ENCODE peak calls at places on chromosome 22, in six cellular contexts. Y, K, R, A, L and F are unnamed samples.

GRCh38 chr22:24179478-24180210 is 1.6 kb upstream of the SUSD2 start:
- DNase-seq in R (no peak), Y (no peak), A (no peak), K (no peak), L (no peak), F (no peak)

GRCh38 chr22:28027453-28028448 is 108.7 kb upstream of the PITPNB start:
- DNase-seq in R (no peak), Y (no peak), L (no peak), A (peak; percentile 86), K (no peak), F (no peak)

GRCh38 chr22:38315801-38316339 is 1.4 kb downstream of the CSNK1E start:
- DNase-seq in R (no peak), A (no peak), Y (no peak), L (no peak), K (no peak), F (no peak)

GRCh38 chr22:32100711-32101110 is 57.6 kb downstream of the SLC5A1 start:
- DNase-seq in K (no peak), Y (no peak), R (no peak), A (no peak), L (no peak), F (no peak)

GRCh38 chr22:18104566-18104965 is 6.0 kb upstream of the TUBA8 start:
- DNase-seq in A (no peak), K (no peak), L (no peak), Y (no peak), R (peak; percentile 45), F (no peak)

GRCh38 chr22:31344369-31345330 is 1.5 kb downstream of the PATZ1 start:
- DNase-seq in A (peak; percentile 82), R (peak; percentile 52), Y (peak; percentile 35), K (peak; percentile 42), L (peak; percentile 18), F (no peak)

GRCh38 chr22:20779813-20780148 is 5.9 kb downstream of the SERPIND1 start:
- DNase-seq in R (peak; percentile 55), Y (no peak), K (no peak), A (no peak), L (no peak), F (no peak)

GRCh38 chr22:37511368-37512104 is 7.7 kb downstream of the CARD10 start:
- DNase-seq in K (no peak), A (no peak), R (no peak), Y (no peak), L (no peak), F (no peak)

GRCh38 chr22:40479887-40480538 is 109.6 kb downstream of the SGSM3 start:
- DNase-seq in L (no peak), Y (no peak), A (no peak), K (no peak), R (no peak), F (no peak)

GRCh38 chr22:44111562-44112155 is 69.1 kb upstream of the PARVG start:
- DNase-seq in A (no peak), Y (no peak), R (no peak), L (no peak), K (peak; percentile 58), F (no peak)

GRCh38 chr22:33401291-33401690 is 343.1 kb upstream of the SYN3 start:
- DNase-seq in A (no peak), K (no peak), L (no peak), R (no peak), Y (no peak), F (no peak)

GRCh38 chr22:35736166-35736565 is 18.5 kb downstream of the APOL5 start:
- DNase-seq in K (no peak), Y (no peak), R (no peak), A (no peak), L (no peak), F (no peak)

GRCh38 chr22:43198936-43199335 is 12.0 kb upstream of the TTLL12 start:
- DNase-seq in Y (no peak), R (no peak), L (no peak), A (no peak), K (no peak), F (no peak)

GRCh38 chr22:37403267-37403960 is 23.9 kb downstream of the ELFN2 start:
- DNase-seq in Y (no peak), R (no peak), K (peak; percentile 95), L (no peak), A (no peak), F (no peak)

GRCh38 chr22:36921309-36922096 is 8.1 kb downstream of the CSF2RB start:
- DNase-seq in Y (no peak), L (no peak), R (no peak), K (no peak), A (no peak), F (no peak)

GRCh38 chr22:37105990-37106389 is 3.5 kb downstream of the TMPRSS6 start:
- DNase-seq in Y (no peak), K (no peak), A (no peak), R (no peak), L (no peak), F (no peak)

GRCh38 chr22:39433476-39434242 is 23.2 kb upstream of the MGAT3 start:
- DNase-seq in R (no peak), L (no peak), K (no peak), A (no peak), Y (no peak), F (no peak)

GRCh38 chr22:18113680-18114394 is 3.2 kb downstream of the TUBA8 start:
- DNase-seq in K (peak; percentile 57), A (no peak), L (no peak), Y (no peak), R (no peak), F (no peak)

GRCh38 chr22:46829140-46829891 is 66.9 kb downstream of the TBC1D22A start:
- DNase-seq in L (no peak), Y (no peak), K (peak; percentile 10), R (peak; percentile 77), A (no peak), F (no peak)

GRCh38 chr22:22818861-22819855 is 68.5 kb upstream of the IGLL5 start:
- DNase-seq in K (peak; percentile 56), R (no peak), Y (no peak), A (no peak), L (no peak), F (no peak)

GRCh38 chr22:29044657-29045176 is 16.9 kb downstream of the C22orf31 start:
- DNase-seq in A (no peak), L (no peak), R (peak; percentile 97), K (no peak), Y (no peak), F (no peak)

GRCh38 chr22:50716291-50717024 is 21.5 kb upstream of the ACR start:
- DNase-seq in R (no peak), K (no peak), Y (no peak), A (no peak), L (no peak), F (no peak)

GRCh38 chr22:22168190-22168940 is 76.2 kb upstream of the VPREB1 start:
- DNase-seq in Y (no peak), A (no peak), L (no peak), R (peak; percentile 9), K (peak; percentile 54), F (no peak)

GRCh38 chr22:23216331-23217170 is 36.2 kb downstream of the BCR start:
- DNase-seq in L (peak; percentile 23), Y (no peak), R (no peak), K (no peak), A (no peak), F (peak; percentile 10)

GRCh38 chr22:46185263-46185662 is 34.9 kb downstream of the PPARA start:
- DNase-seq in L (no peak), K (no peak), Y (no peak), A (no peak), R (no peak), F (no peak)

GRCh38 chr22:24418786-24419479 is 8.5 kb upstream of the ADORA2A start:
- DNase-seq in K (peak; percentile 80), L (no peak), A (no peak), Y (no peak), R (no peak), F (no peak)

GRCh38 chr22:36097880-36098279 is 62.7 kb downstream of the APOL3 start:
- DNase-seq in L (no peak), R (no peak), A (no peak), K (no peak), Y (no peak), F (no peak)

GRCh38 chr22:40276877-40277823 is 69.2 kb upstream of the ADSL start:
- DNase-seq in R (peak; percentile 38), A (no peak), Y (no peak), K (no peak), L (no peak), F (no peak)

GRCh38 chr22:39097098-39098020 is at the start of gene APOBEC3H:
- DNase-seq in A (peak; percentile 62), L (peak; percentile 28), R (peak; percentile 6), K (peak; percentile 42), Y (no peak), F (no peak)

GRCh38 chr22:49693416-49693815 is 134.3 kb downstream of the BRD1 start:
- DNase-seq in A (no peak), K (no peak), Y (no peak), L (no peak), R (no peak), F (no peak)